ENCODE peak calls at places on chromosomes 12 and 14, in five cellular contexts. One of them, this sample, is unnamed.

GRCh38 chr12:95349291-95349690 is 124.7 kb upstream of the METAP2 start:
- DNase-seq in RWPE1: no peak
- DNase-seq in IMR-90: no peak
- DNase-seq in GM23338: no peak
- DNase-seq in HFFc6: no peak
- DNase-seq in this sample: no peak

GRCh38 chr12:99444859-99445316 is 202.7 kb upstream of the GARIN6 start:
- DNase-seq in GM23338: no peak
- DNase-seq in HFFc6: no peak
- DNase-seq in IMR-90: no peak
- DNase-seq in RWPE1: peak; percentile 2
- DNase-seq in this sample: no peak

GRCh38 chr14:24296341-24297157 is 3.0 kb downstream of the DHRS1 start:
- DNase-seq in IMR-90: peak; percentile 97
- DNase-seq in RWPE1: peak; percentile 77
- DNase-seq in HFFc6: peak; percentile 89
- DNase-seq in GM23338: peak; percentile 84
- DNase-seq in this sample: peak; percentile 92

GRCh38 chr14:105023791-105024480 is 3.1 kb upstream of the CDCA4 start:
- DNase-seq in HFFc6: peak; percentile 64
- DNase-seq in GM23338: no peak
- DNase-seq in RWPE1: peak; percentile 57
- DNase-seq in IMR-90: peak; percentile 73
- DNase-seq in this sample: no peak

GRCh38 chr12:48880647-48881046 is 15.0 kb upstream of the RND1 start:
- DNase-seq in IMR-90: no peak
- DNase-seq in GM23338: no peak
- DNase-seq in HFFc6: no peak
- DNase-seq in RWPE1: no peak
- DNase-seq in this sample: no peak

GRCh38 chr12:52230364-52231281 is 2.4 kb upstream of the KRT7 start:
- DNase-seq in GM23338: peak; percentile 56
- DNase-seq in IMR-90: peak; percentile 68
- DNase-seq in RWPE1: peak; percentile 88
- DNase-seq in HFFc6: peak; percentile 76
- DNase-seq in this sample: no peak

GRCh38 chr12:78035913-78036658 is 205.4 kb downstream of the NAV3 start:
- DNase-seq in HFFc6: no peak
- DNase-seq in GM23338: peak; percentile 17
- DNase-seq in IMR-90: peak; percentile 34
- DNase-seq in RWPE1: no peak
- DNase-seq in this sample: peak; percentile 5

GRCh38 chr12:39441189-39441962 is 1.5 kb downstream of the KIF21A start:
- DNase-seq in HFFc6: no peak
- DNase-seq in IMR-90: no peak
- DNase-seq in RWPE1: no peak
- DNase-seq in GM23338: no peak
- DNase-seq in this sample: no peak

GRCh38 chr12:50505945-50506344 is 1.2 kb downstream of the DIP2B start:
- DNase-seq in GM23338: no peak
- DNase-seq in HFFc6: no peak
- DNase-seq in IMR-90: no peak
- DNase-seq in RWPE1: no peak
- DNase-seq in this sample: peak; percentile 51

DNA sequence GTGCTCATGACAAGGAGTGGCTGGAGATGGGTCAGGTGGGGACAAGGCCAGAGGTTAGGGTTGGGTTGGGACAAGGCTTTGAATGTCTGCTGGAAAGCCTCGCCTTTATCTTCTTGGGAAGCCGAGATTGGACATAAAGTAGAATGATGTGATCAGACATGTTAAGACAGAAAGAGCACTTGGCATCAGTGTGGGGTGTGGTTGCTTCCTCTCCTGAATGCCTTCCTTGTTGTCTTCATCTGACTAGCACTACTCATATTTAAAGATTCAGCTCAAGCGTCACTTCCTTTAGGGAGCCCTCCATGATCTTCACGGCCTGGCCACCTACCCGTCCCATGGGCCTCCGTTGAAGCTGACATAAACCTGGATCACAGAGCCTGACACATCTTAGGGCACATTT is 14.8 kb upstream of the C12orf75 start:
- DNase-seq in RWPE1: peak; percentile 29
- DNase-seq in IMR-90: no peak
- DNase-seq in HFFc6: no peak
- DNase-seq in GM23338: no peak
- DNase-seq in this sample: no peak
- TF ChIP-seq CTCF in RWPE1: no peak
- TF ChIP-seq CTCF in IMR-90: no peak
- TF ChIP-seq CTCF in HFFc6: no peak
- TF ChIP-seq CTCF in GM23338: no peak
- TF ChIP-seq CTCF in this sample: no peak

DNA sequence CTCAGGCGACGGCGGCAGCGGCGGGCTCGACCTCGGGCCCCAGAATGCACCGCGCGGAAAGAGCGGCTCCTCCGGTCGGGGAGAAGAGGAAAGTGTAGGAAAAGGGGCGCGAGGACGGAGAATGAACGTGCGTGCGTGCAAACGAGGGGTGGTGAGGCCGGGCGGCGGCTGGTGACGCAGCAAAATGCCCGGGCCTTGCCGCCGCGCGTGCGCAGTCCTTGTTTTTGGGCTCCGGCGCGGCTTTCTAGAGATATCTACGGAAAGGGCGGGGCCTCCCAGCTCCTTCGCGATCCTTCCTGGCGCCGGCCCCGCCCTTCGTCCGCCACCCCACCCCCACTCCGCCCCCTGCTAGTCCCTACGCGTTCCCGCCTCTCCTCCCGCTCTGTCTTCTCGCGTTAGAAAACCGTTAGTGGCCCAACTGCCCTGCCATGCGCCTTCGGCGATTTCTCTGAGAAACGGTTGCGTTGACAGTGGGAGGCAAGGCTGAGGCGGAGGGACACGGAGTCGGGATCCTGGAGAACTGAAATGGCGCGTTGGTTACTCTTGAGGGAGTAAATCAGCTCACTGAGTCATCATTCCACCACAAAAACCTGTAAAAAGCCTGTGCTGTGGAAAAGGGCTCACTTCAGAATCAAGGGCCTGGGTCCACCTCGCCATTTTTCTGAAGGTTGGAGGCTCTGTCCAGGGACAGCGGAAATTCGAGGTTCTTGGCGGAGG is at the start of gene PTGES3:
- DNase-seq in RWPE1: peak; percentile 98
- DNase-seq in GM23338: peak; percentile 99
- DNase-seq in HFFc6: peak; percentile 97
- DNase-seq in IMR-90: peak; percentile 96
- DNase-seq in this sample: peak; percentile 99
- TF ChIP-seq CTCF in RWPE1: no peak
- TF ChIP-seq CTCF in GM23338: no peak
- TF ChIP-seq CTCF in HFFc6: no peak
- TF ChIP-seq CTCF in IMR-90: no peak
- TF ChIP-seq CTCF in this sample: no peak

DNA sequence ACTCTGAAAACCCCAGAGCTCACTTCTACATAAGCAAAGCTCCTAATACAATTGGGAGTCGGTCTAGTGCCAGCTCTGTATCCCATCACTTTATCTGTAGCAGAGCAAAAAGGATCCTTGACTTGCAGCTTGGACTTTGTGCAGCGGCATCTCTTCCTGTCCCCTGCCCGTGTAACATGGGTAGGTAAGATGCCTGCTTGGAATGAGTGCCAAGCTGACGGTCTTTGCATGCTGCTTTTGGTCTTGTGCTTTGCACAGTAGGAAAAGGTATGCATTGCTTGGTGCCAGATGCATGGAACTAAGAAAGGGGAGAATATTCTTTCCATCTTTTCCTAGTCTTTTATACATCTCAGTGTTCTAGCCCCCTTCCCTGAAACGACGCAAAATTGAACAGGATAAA is 6.9 kb upstream of the PLEKHH1 start:
- DNase-seq in GM23338: no peak
- DNase-seq in HFFc6: no peak
- DNase-seq in IMR-90: no peak
- DNase-seq in RWPE1: no peak
- DNase-seq in this sample: no peak
- TF ChIP-seq CTCF in GM23338: no peak
- TF ChIP-seq CTCF in HFFc6: no peak
- TF ChIP-seq CTCF in IMR-90: no peak
- TF ChIP-seq CTCF in RWPE1: no peak
- TF ChIP-seq CTCF in this sample: no peak

GRCh38 chr12:6374028-6374780 is 1.2 kb downstream of the SCNN1A start:
- DNase-seq in RWPE1: no peak
- DNase-seq in GM23338: no peak
- DNase-seq in IMR-90: no peak
- DNase-seq in HFFc6: no peak
- DNase-seq in this sample: no peak
- TF ChIP-seq CTCF in RWPE1: no peak
- TF ChIP-seq CTCF in GM23338: no peak
- TF ChIP-seq CTCF in IMR-90: no peak
- TF ChIP-seq CTCF in HFFc6: no peak
- TF ChIP-seq CTCF in this sample: no peak

GRCh38 chr12:122966743-122967058 is 438 bp upstream of the ABCB9 start:
- DNase-seq in RWPE1: no peak
- DNase-seq in GM23338: no peak
- DNase-seq in HFFc6: no peak
- DNase-seq in IMR-90: no peak
- DNase-seq in this sample: no peak

GRCh38 chr12:122964439-122965257 is 1.6 kb downstream of the ABCB9 start:
- DNase-seq in GM23338: no peak
- DNase-seq in IMR-90: no peak
- DNase-seq in RWPE1: no peak
- DNase-seq in HFFc6: no peak
- DNase-seq in this sample: no peak

GRCh38 chr12:122967151-122967550 is 888 bp upstream of the ABCB9 start:
- DNase-seq in GM23338: no peak
- DNase-seq in HFFc6: no peak
- DNase-seq in IMR-90: no peak
- DNase-seq in RWPE1: no peak
- DNase-seq in this sample: no peak

GRCh38 chr12:122965356-122965755 is 907 bp downstream of the ABCB9 start:
- DNase-seq in IMR-90: no peak
- DNase-seq in GM23338: no peak
- DNase-seq in HFFc6: no peak
- DNase-seq in RWPE1: no peak
- DNase-seq in this sample: no peak

GRCh38 chr12:122965851-122966742 is at the start of gene ABCB9:
- DNase-seq in HFFc6: peak; percentile 78
- DNase-seq in RWPE1: peak; percentile 98
- DNase-seq in GM23338: peak; percentile 97
- DNase-seq in IMR-90: peak; percentile 86
- DNase-seq in this sample: peak; percentile 91
- TF ChIP-seq CTCF in HFFc6: no peak
- TF ChIP-seq CTCF in RWPE1: no peak
- TF ChIP-seq CTCF in GM23338: no peak
- TF ChIP-seq CTCF in IMR-90: no peak
- TF ChIP-seq CTCF in this sample: no peak

This sample was measured in GM12865.